ENCODE peak calls at places on chromosomes 12 and 14, in four cellular contexts. L is ecto neural progenitor cell, P is T-cell, C is NCI-H146. F is an unnamed sample.

GRCh38 chr12:114656906-114657596 is 26.9 kb downstream of the TBX3 start:
- DNase-seq in L (no peak), P (no peak), C (no peak), F (no peak)

GRCh38 chr12:88420460-88420859 is 159.8 kb downstream of the KITLG start:
- DNase-seq in L (no peak), P (no peak), C (no peak), F (no peak)

GRCh38 chr14:99524091-99524661 is 43.0 kb downstream of the CCNK start:
- DNase-seq in L (no peak), P (no peak), C (no peak), F (no peak)

GRCh38 chr12:105084251-105085250 is at the start of gene ALDH1L2:
- DNase-seq in L (peak), P (no peak), C (peak), F (peak)

GRCh38 chr14:21891921-21892320 is 218.3 kb upstream of the OR4E1 start:
- DNase-seq in L (no peak), P (no peak), C (no peak), F (no peak)

GRCh38 chr12:88575361-88575959 is 4.8 kb downstream of the KITLG start:
- DNase-seq in L (no peak), P (no peak), C (peak), F (no peak)

GRCh38 chr12:124663206-124663605 is 95.8 kb upstream of the NCOR2 start:
- DNase-seq in L (no peak), P (no peak), C (no peak), F (no peak)

GRCh38 chr14:103386632-103387329 is 1.6 kb downstream of the MARK3 start:
- DNase-seq in L (no peak), P (no peak), C (no peak), F (no peak)

GRCh38 chr12:442235-442884 is 17.4 kb upstream of the B4GALNT3 start:
- DNase-seq in L (peak), P (no peak), C (peak), F (no peak)

GRCh38 chr14:49545716-49546115 is 40.5 kb downstream of the RPS29 start:
- DNase-seq in L (no peak), P (no peak), C (no peak), F (no peak)

GRCh38 chr12:55931780-55932545 is 1.0 kb downstream of the DGKA start:
- DNase-seq in L (peak), P (no peak), C (peak), F (no peak)

GRCh38 chr14:72528059-72528950 is 365.6 kb downstream of the DPF3 start:
- DNase-seq in L (no peak), P (no peak), C (no peak), F (no peak)

GRCh38 chr14:92759679-92760523 is 11.5 kb upstream of the LGMN start:
- DNase-seq in L (no peak), P (no peak), C (no peak), F (no peak)

GRCh38 chr14:73758392-73759182 is 44.4 kb upstream of the PNMA1 start:
- DNase-seq in L (peak), P (peak), C (peak), F (peak)

GRCh38 chr12:40565029-40565633 is 127.1 kb upstream of the CNTN1 start:
- DNase-seq in L (no peak), P (no peak), C (no peak), F (no peak)

GRCh38 chr12:115639667-115640012 is 637.9 kb downstream of the MED13L start:
- DNase-seq in L (no peak), P (no peak), C (no peak), F (no peak)

GRCh38 chr14:103522649-103523582 is at the start of gene CKB:
- DNase-seq in L (peak), P (no peak), C (peak), F (no peak)

GRCh38 chr12:89825591-89826449 is 117.2 kb upstream of the ATP2B1 start:
- DNase-seq in L (no peak), P (no peak), C (no peak), F (no peak)

F was measured in stimulated activated CD4-positive, alpha-beta T cell treated with anti-CD3 and anti-CD28 coated beads, Interleukin-15, amount 100 ng/mL, for 48 hours.